ENCODE peak calls at places on chromosome 14, in ten cellular contexts. D, F, J, N, V, A, M, X, T and O are unnamed samples.

GRCh38 chr14:51395361-51395849 is 155.4 kb downstream of the TMX1 start:
- DNase-seq in D (no peak), T (no peak), V (no peak), N (no peak), F (no peak), X (no peak), J (peak), A (peak), M (peak), O (no peak)

GRCh38 chr14:20836668-20837338 is 34.2 kb upstream of the RNASE1 start:
- DNase-seq in M (no peak), T (peak), N (no peak), X (no peak), D (no peak), A (peak), F (no peak), V (no peak), J (no peak), O (no peak)

GRCh38 chr14:102717211-102717610 is 60.0 kb upstream of the TRAF3 start:
- DNase-seq in V (no peak), F (no peak), A (no peak), T (no peak), M (no peak), X (no peak), J (no peak), D (no peak), N (peak), O (no peak)

GRCh38 chr14:54374117-54374884 is 22.5 kb upstream of the CDKN3 start:
- DNase-seq in D (no peak), J (no peak), X (no peak), F (no peak), V (no peak), T (no peak), N (no peak), M (no peak), A (peak), O (no peak)

GRCh38 chr14:61696753-61697318 is 1.5 kb downstream of the HIF1A start:
- DNase-seq in N (no peak), T (no peak), M (no peak), X (no peak), A (no peak), F (no peak), J (no peak), V (no peak), D (no peak), O (no peak)

GRCh38 chr14:100134591-100134990 is 24.9 kb downstream of the DEGS2 start:
- DNase-seq in D (no peak), V (no peak), X (no peak), M (no peak), F (no peak), A (no peak), J (no peak), N (no peak), T (no peak), O (no peak)

GRCh38 chr14:78530078-78530477 is 359.9 kb downstream of the NRXN3 start:
- DNase-seq in J (no peak), A (no peak), F (no peak), D (no peak), N (peak), V (no peak), T (peak), X (no peak), M (peak), O (no peak)

GRCh38 chr14:105487449-105487985 is 831 bp downstream of the CRIP1 start:
- DNase-seq in X (no peak), J (no peak), D (peak), F (no peak), M (peak), N (peak), A (no peak), V (peak), T (no peak), O (peak)

GRCh38 chr14:55976219-55976618 is 142.0 kb upstream of the PELI2 start:
- DNase-seq in T (no peak), X (no peak), V (no peak), F (no peak), A (no peak), N (no peak), J (no peak), M (no peak), D (no peak), O (no peak)